ENCODE peak calls at places on chromosomes 2 and 18, in four cellular contexts. One of them, this sample, is unnamed.

GRCh38 chr2:11829947-11830707 is 83.7 kb downstream of the LPIN1 start:
- DNase-seq in iPS-NIHi11: peak
- DNase-seq in CD8-positive, alpha-beta T cell: peak
- DNase-seq in EH: peak
- DNase-seq in this sample: peak

GRCh38 chr18:74356959-74357358 is 41.3 kb downstream of the C18orf63 start:
- DNase-seq in EH: no peak
- DNase-seq in CD8-positive, alpha-beta T cell: no peak
- DNase-seq in iPS-NIHi11: no peak
- DNase-seq in this sample: no peak

GRCh38 chr2:128058114-128058513 is 30.3 kb upstream of the SAP130 start:
- DNase-seq in CD8-positive, alpha-beta T cell: no peak
- DNase-seq in iPS-NIHi11: no peak
- DNase-seq in EH: no peak
- DNase-seq in this sample: no peak

GRCh38 chr2:42214669-42215068 is 45.5 kb downstream of the EML4 start:
- DNase-seq in EH: peak
- DNase-seq in iPS-NIHi11: no peak
- DNase-seq in CD8-positive, alpha-beta T cell: no peak
- DNase-seq in this sample: no peak

GRCh38 chr2:199819746-199820145 is 31.2 kb downstream of the FTCDNL1 start:
- DNase-seq in CD8-positive, alpha-beta T cell: no peak
- DNase-seq in iPS-NIHi11: no peak
- DNase-seq in EH: no peak
- DNase-seq in this sample: no peak

GRCh38 chr2:169107645-169108044 is 38.3 kb downstream of the DHRS9 start:
- DNase-seq in CD8-positive, alpha-beta T cell: peak
- DNase-seq in iPS-NIHi11: no peak
- DNase-seq in EH: no peak
- DNase-seq in this sample: no peak

GRCh38 chr2:146894514-146894913 is 950.3 kb upstream of the ACVR2A start:
- DNase-seq in EH: no peak
- DNase-seq in CD8-positive, alpha-beta T cell: no peak
- DNase-seq in iPS-NIHi11: no peak
- DNase-seq in this sample: no peak

GRCh38 chr2:165056585-165056984 is 101.3 kb upstream of the SLC38A11 start:
- DNase-seq in EH: no peak
- DNase-seq in iPS-NIHi11: no peak
- DNase-seq in CD8-positive, alpha-beta T cell: no peak
- DNase-seq in this sample: no peak

GRCh38 chr2:143949121-143949848 is 570.6 kb downstream of the ZEB2 start:
- DNase-seq in iPS-NIHi11: no peak
- DNase-seq in CD8-positive, alpha-beta T cell: no peak
- DNase-seq in EH: peak
- DNase-seq in this sample: no peak

GRCh38 chr2:14615701-14616100 is 16.8 kb upstream of the LRATD1 start:
- DNase-seq in CD8-positive, alpha-beta T cell: no peak
- DNase-seq in iPS-NIHi11: no peak
- DNase-seq in EH: no peak
- DNase-seq in this sample: no peak

GRCh38 chr2:174524525-174524924 is 37.7 kb upstream of the GPR155 start:
- DNase-seq in iPS-NIHi11: no peak
- DNase-seq in CD8-positive, alpha-beta T cell: no peak
- DNase-seq in EH: no peak
- DNase-seq in this sample: peak

GRCh38 chr2:201754683-201755415 is 25.9 kb downstream of the ALS2 start:
- DNase-seq in EH: peak
- DNase-seq in iPS-NIHi11: no peak
- DNase-seq in CD8-positive, alpha-beta T cell: no peak
- DNase-seq in this sample: no peak

GRCh38 chr2:96927420-96928171 is 57.7 kb upstream of the SEMA4C start:
- DNase-seq in EH: peak
- DNase-seq in CD8-positive, alpha-beta T cell: no peak
- DNase-seq in iPS-NIHi11: no peak
- DNase-seq in this sample: peak

GRCh38 chr2:59585657-59586056 is 967.8 kb downstream of the BCL11A start:
- DNase-seq in iPS-NIHi11: no peak
- DNase-seq in EH: no peak
- DNase-seq in CD8-positive, alpha-beta T cell: no peak
- DNase-seq in this sample: no peak

GRCh38 chr2:47221956-47222355 is 66.8 kb upstream of the STPG4 start:
- DNase-seq in iPS-NIHi11: no peak
- DNase-seq in CD8-positive, alpha-beta T cell: no peak
- DNase-seq in EH: peak
- DNase-seq in this sample: no peak

GRCh38 chr2:21047161-21048009 is 3.5 kb upstream of the APOB start:
- DNase-seq in EH: peak
- DNase-seq in iPS-NIHi11: no peak
- DNase-seq in CD8-positive, alpha-beta T cell: no peak
- DNase-seq in this sample: no peak

GRCh38 chr2:112491946-112492345 is 10.0 kb downstream of the TTL start:
- DNase-seq in CD8-positive, alpha-beta T cell: no peak
- DNase-seq in EH: no peak
- DNase-seq in iPS-NIHi11: no peak
- DNase-seq in this sample: peak

GRCh38 chr18:3814840-3815239 is 364.9 kb downstream of the TGIF1 start:
- DNase-seq in iPS-NIHi11: no peak
- DNase-seq in CD8-positive, alpha-beta T cell: no peak
- DNase-seq in EH: peak
- DNase-seq in this sample: no peak

GRCh38 chr2:64770781-64771334 is 117.1 kb upstream of the SERTAD2 start:
- DNase-seq in iPS-NIHi11: no peak
- DNase-seq in CD8-positive, alpha-beta T cell: no peak
- DNase-seq in EH: peak
- DNase-seq in this sample: no peak

GRCh38 chr18:55509631-55510372 is 78.2 kb downstream of the TCF4 start:
- DNase-seq in CD8-positive, alpha-beta T cell: no peak
- DNase-seq in EH: peak
- DNase-seq in iPS-NIHi11: peak
- DNase-seq in this sample: no peak

GRCh38 chr18:77455004-77455403 is 205.4 kb downstream of the GALR1 start:
- DNase-seq in CD8-positive, alpha-beta T cell: no peak
- DNase-seq in iPS-NIHi11: no peak
- DNase-seq in EH: no peak
- DNase-seq in this sample: no peak

GRCh38 chr18:48803518-48803917 is 147.2 kb downstream of the SMAD7 start:
- DNase-seq in CD8-positive, alpha-beta T cell: no peak
- DNase-seq in iPS-NIHi11: no peak
- DNase-seq in EH: no peak
- DNase-seq in this sample: no peak

GRCh38 chr2:86446060-86446459 is 4.9 kb downstream of the KDM3A start:
- DNase-seq in EH: no peak
- DNase-seq in iPS-NIHi11: no peak
- DNase-seq in CD8-positive, alpha-beta T cell: no peak
- DNase-seq in this sample: no peak

This sample was measured in putamen.